ENCODE peak calls at places on chromosomes 7 and 10, in ten cellular contexts. E, Q, H, N, I, G, X, Z, Y and W are unnamed samples. For H3K4me1, the result is how much of the 10 kb centered on the place peaks cover.

GRCh38 chr10:130749911-130750310 is 561.6 kb downstream of the TCERG1L start:
- DNase-seq in I (no peak), Q (no peak), H (no peak), Z (no peak), E (no peak), N (no peak), X (no peak), G (no peak), Y (no peak), W (peak)

GRCh38 chr10:99983280-99983988 is 26.3 kb downstream of the DNMBP start:
- DNase-seq in E (peak), X (no peak), H (peak), I (peak), Q (no peak), Z (no peak), G (peak), Y (peak), N (no peak), W (no peak)

GRCh38 chr10:14674376-14675050 is 100.2 kb downstream of the FAM107B start:
- DNase-seq in Y (no peak), N (no peak), E (no peak), I (no peak), H (no peak), Q (no peak), Z (peak), G (peak), X (no peak), W (no peak)

GRCh38 chr7:134502463-134502862 is 24.9 kb upstream of the AKR1B10 start:
- DNase-seq in E (no peak), G (no peak), I (no peak), X (no peak), Y (peak), H (no peak), Z (no peak), Q (no peak), N (no peak), W (peak)

GRCh38 chr7:149866817-149867447 is 6.8 kb upstream of the ATP6V0E2 start:
- DNase-seq in I (peak), N (no peak), Y (no peak), X (no peak), G (no peak), Z (no peak), E (no peak), Q (no peak), H (no peak), W (no peak)

GRCh38 chr7:91266067-91266930 is 2.1 kb downstream of the FZD1 start:
- DNase-seq in I (peak), Y (peak), H (no peak), Z (no peak), N (no peak), E (no peak), G (no peak), X (no peak), Q (peak), W (peak)

GRCh38 chr10:126239844-126240243 is 148.4 kb downstream of the ADAM12 start:
- DNase-seq in N (no peak), E (no peak), Y (no peak), I (no peak), H (no peak), G (no peak), X (no peak), Q (no peak), Z (no peak), W (no peak)

GRCh38 chr10:111034598-111035310 is 42.1 kb upstream of the ADRA2A start:
- DNase-seq in I (no peak), Y (no peak), Q (no peak), E (no peak), X (no peak), Z (no peak), G (no peak), H (no peak), N (no peak), W (no peak)

GRCh38 chr10:46307281-46308112 is 20.7 kb downstream of the ANTXRL start:
- DNase-seq in I (no peak), N (no peak), X (no peak), E (no peak), G (no peak), H (no peak), Q (no peak), Z (no peak), Y (peak), W (peak)

GRCh38 chr10:1109795-1110673 is 53.8 kb downstream of the WDR37 start:
- DNase-seq in G (peak), Z (peak), H (peak), E (peak), X (peak), Y (no peak), N (peak), Q (no peak), I (no peak), W (no peak)

GRCh38 chr7:20107582-20107981 is 109.6 kb downstream of the MACC1 start:
- DNase-seq in G (no peak), H (no peak), N (no peak), I (no peak), E (no peak), Q (no peak), Z (no peak), Y (no peak), X (no peak), W (no peak)

GRCh38 chr10:29496341-29497162 is 138.2 kb downstream of the SVIL start:
- DNase-seq in X (peak), Q (peak), I (peak), N (peak), Z (peak), E (peak), Y (peak), H (peak), G (peak), W (peak)

GRCh38 chr7:98133181-98133580 is 26.5 kb downstream of the LMTK2 start:
- DNase-seq in E (no peak), G (no peak), X (no peak), Y (no peak), N (no peak), I (no peak), Q (no peak), Z (no peak), H (no peak), W (no peak)

GRCh38 chr10:60981012-60981411 is 37.0 kb upstream of the RHOBTB1 start:
- DNase-seq in I (no peak), G (no peak), Y (no peak), E (no peak), Z (no peak), N (no peak), X (no peak), Q (no peak), H (no peak), W (no peak)

GRCh38 chr10:3805227-3805790 is 20.3 kb upstream of the KLF6 start:
- DNase-seq in Q (no peak), E (no peak), Y (no peak), X (no peak), N (peak), G (no peak), H (no peak), Z (no peak), I (no peak), W (no peak)

GRCh38 chr10:126521354-126521753 is 133.1 kb upstream of the ADAM12 start:
- DNase-seq in Y (no peak), Z (no peak), H (no peak), G (no peak), E (peak), Q (no peak), I (no peak), N (no peak), X (no peak), W (no peak)

GRCh38 chr7:142809671-142810070 is 38.9 kb downstream of the PRSS2 start:
- DNase-seq in Q (no peak), X (no peak), I (no peak), Y (no peak), E (no peak), H (no peak), Z (no peak), N (no peak), G (no peak), W (no peak)

GRCh38 chr7:158027646-158028045 is 560.0 kb downstream of the PTPRN2 start:
- DNase-seq in Z (no peak), I (no peak), Y (no peak), Q (no peak), X (no peak), G (no peak), H (no peak), E (no peak), N (no peak), W (peak)

GRCh38 chr7:120836556-120837125 is 21.3 kb downstream of the TSPAN12 start:
- DNase-seq in G (no peak), Y (no peak), Z (no peak), X (no peak), H (no peak), I (no peak), E (no peak), Q (no peak), N (no peak), W (no peak)

GRCh38 chr10:2280713-2281112 is 543.4 kb upstream of the ADARB2 start:
- DNase-seq in Y (no peak), I (no peak), E (no peak), N (no peak), H (no peak), G (no peak), X (no peak), Z (peak), Q (no peak), W (no peak)

GRCh38 chr10:132891994-132892393 is 50.4 kb downstream of the CFAP46 start:
- DNase-seq in G (no peak), X (no peak), H (no peak), I (no peak), N (no peak), E (no peak), Z (no peak), Y (peak), Q (no peak), W (peak)

GRCh38 chr10:131313377-131313776 is 1.9 kb upstream of the TCERG1L start:
- DNase-seq in Q (no peak), N (no peak), I (no peak), G (no peak), H (no peak), E (no peak), Z (no peak), Y (no peak), X (no peak), W (no peak)

DNA sequence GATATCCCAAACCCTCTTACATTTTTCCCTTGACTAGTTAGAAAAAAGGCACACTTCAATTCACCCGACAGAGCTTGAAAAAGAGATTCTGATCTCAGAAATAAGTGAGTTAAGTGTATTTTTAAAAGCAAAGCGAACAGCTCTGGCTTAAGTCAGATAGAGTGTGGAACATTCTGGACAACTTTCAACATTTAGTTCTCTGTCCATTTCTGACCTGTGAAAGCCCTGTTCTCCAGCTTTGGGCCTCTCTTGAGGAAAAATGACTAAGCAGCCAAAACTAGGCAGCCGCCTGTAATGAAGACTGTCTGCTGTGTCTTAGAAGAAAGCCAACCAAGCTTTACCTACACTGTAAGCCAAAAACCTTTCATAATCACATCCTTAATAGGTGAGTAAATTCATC is 50.5 kb downstream of the CDK6 start:
- DNase-seq in Y (no peak), N (no peak), I (no peak), Z (no peak), Q (no peak), E (no peak), X (no peak), G (no peak), H (no peak), W (peak)
- H3K4me1 ChIP-seq in Y (under half), N (under half), I (under half), Z (under half), Q (under half), E (under half), X (under half), G (under half), H (under half), W (under half)

GRCh38 chr7:1640376-1641172 is 29.5 kb upstream of the ELFN1 start:
- DNase-seq in G (peak), Z (no peak), E (no peak), X (no peak), H (no peak), Y (no peak), Q (peak), N (no peak), I (no peak), W (no peak)
- H3K4me1 ChIP-seq in G (under half), Z (under half), E (under half), X (under half), H (under half), Y (under half), Q (under half), N (under half), I (under half), W (under half)

GRCh38 chr10:6098156-6098555 is 9.3 kb downstream of the RBM17 start:
- DNase-seq in I (no peak), N (no peak), H (no peak), Y (no peak), E (no peak), X (no peak), Z (no peak), Q (no peak), G (no peak), W (no peak)
- H3K4me1 ChIP-seq in I (under half), N (under half), H (under half), Y (under half), E (under half), X (under half), Z (under half), Q (under half), G (under half), W (under half)

GRCh38 chr10:32318476-32318896 is 28.5 kb downstream of the EPC1 start:
- DNase-seq in G (no peak), N (no peak), I (no peak), H (no peak), Q (no peak), Y (no peak), Z (no peak), X (no peak), E (no peak), W (no peak)

GRCh38 chr10:32326119-32326518 is 20.8 kb downstream of the EPC1 start:
- DNase-seq in E (no peak), G (no peak), N (no peak), Y (no peak), I (no peak), H (no peak), Q (no peak), X (no peak), Z (no peak), W (no peak)

GRCh38 chr10:32323051-32323450 is 23.9 kb downstream of the EPC1 start:
- DNase-seq in G (no peak), Q (no peak), H (no peak), Y (no peak), E (no peak), I (no peak), Z (no peak), X (no peak), N (no peak), W (no peak)

GRCh38 chr10:32317795-32318194 is 29.2 kb downstream of the EPC1 start:
- DNase-seq in N (no peak), H (no peak), X (no peak), Z (no peak), I (no peak), Q (no peak), Y (no peak), E (no peak), G (no peak), W (no peak)

DNA sequence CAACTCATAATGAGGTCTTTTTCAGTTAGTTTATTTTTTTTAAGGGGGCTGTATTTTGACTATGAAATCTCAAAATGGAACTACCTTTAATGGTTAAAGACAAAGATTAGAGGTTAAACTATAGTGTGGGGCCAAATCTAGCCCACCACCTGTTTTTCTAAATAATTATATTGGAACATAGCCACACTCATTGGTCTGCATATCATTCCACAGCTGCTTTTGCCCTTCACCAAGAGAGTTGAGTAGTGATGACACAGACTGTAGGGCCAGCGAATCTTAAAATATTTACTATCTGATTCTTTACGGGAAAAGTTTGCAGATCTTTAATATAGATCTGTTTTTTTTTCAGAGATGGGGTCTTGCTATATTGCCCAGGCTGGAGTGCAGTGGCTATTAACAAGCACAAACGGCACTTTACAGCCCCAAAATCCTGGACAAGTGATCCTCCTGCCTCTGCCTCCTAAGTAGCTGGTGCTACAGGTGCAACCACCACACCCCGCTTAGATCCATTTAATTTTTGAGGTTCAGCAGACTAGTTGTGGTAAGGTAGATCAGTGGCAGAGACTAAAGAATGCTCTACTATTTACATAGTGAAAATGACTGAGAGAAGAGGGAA is 25.8 kb downstream of the EPC1 start:
- DNase-seq in Y (no peak), G (no peak), Q (no peak), H (no peak), X (no peak), Z (no peak), E (no peak), N (no peak), I (no peak), W (no peak)
- H3K4me1 ChIP-seq in Y (under half), G (under half), Q (half or more), H (under half), X (under half), Z (under half), E (under half), N (under half), I (half or more), W (under half)

GRCh38 chr10:122139226-122139625 is 131.9 kb upstream of the BTBD16 start:
- DNase-seq in Q (no peak), I (peak), Y (peak), X (no peak), E (no peak), Z (no peak), H (peak), G (no peak), N (no peak), W (no peak)
- H3K4me1 ChIP-seq in Q (half or more), I (half or more), Y (under half), X (under half), E (under half), Z (under half), H (under half), G (under half), N (under half), W (half or more)

GRCh38 chr10:79156334-79157274 is 87.8 kb downstream of the ZMIZ1 start:
- DNase-seq in I (no peak), Q (no peak), G (no peak), Z (peak), H (no peak), E (no peak), X (no peak), Y (no peak), N (no peak), W (no peak)
- H3K4me1 ChIP-seq in I (half or more), Q (half or more), G (under half), Z (under half), H (half or more), E (half or more), X (under half), Y (half or more), N (under half), W (half or more)

GRCh38 chr7:32937344-32938174 is 19.7 kb upstream of the FKBP9 start:
- DNase-seq in G (no peak), I (no peak), N (no peak), Z (no peak), Y (peak), Q (no peak), X (no peak), E (peak), H (peak), W (peak)
- H3K4me1 ChIP-seq in G (under half), I (half or more), N (under half), Z (under half), Y (under half), Q (under half), X (under half), E (under half), H (under half), W (under half)

DNA sequence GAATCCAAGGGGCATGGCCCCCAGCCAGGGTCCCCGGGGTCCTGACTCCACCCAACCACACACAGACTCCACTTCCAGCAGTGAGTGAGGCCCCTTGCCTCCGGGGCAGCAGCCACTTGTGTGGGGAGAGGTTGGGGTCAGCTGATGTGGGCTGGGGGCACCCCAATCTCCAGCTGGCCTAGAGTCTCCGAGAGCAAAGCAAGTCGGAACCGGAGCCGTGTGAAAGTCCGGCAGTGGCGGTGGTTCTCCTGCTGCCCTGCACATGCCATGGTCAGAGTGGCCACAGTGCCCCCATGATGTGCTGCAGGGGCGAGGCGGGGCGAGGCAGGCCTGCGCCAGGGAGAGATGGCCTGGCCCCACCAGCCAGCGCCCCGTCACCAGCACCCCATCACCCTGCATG is 74.6 kb downstream of the PDGFA start:
- DNase-seq in E (no peak), G (no peak), Y (no peak), N (no peak), I (no peak), X (no peak), H (no peak), Q (no peak), Z (no peak), W (no peak)
- H3K4me1 ChIP-seq in E (under half), G (under half), Y (under half), N (under half), I (under half), X (under half), H (under half), Q (under half), Z (under half), W (under half)